ENCODE peak calls at places on chromosomes 1 and 21, in five cellular contexts. One of them, this sample, is unnamed.

GRCh38 chr21:17612023-17612564 is 607 bp downstream of the BTG3 start:
- DNase-seq in GM12878: no peak
- DNase-seq in stomach: peak
- DNase-seq in GM12891: no peak
- DNase-seq in GM12892: no peak
- DNase-seq in this sample: peak

GRCh38 chr1:69203166-69203565 is 364.6 kb upstream of the LRRC7 start:
- DNase-seq in GM12892: no peak
- DNase-seq in GM12878: no peak
- DNase-seq in GM12891: no peak
- DNase-seq in stomach: no peak
- DNase-seq in this sample: no peak

GRCh38 chr1:89259283-89259971 is 13.2 kb downstream of the GBP5 start:
- DNase-seq in stomach: no peak
- DNase-seq in GM12878: no peak
- DNase-seq in GM12891: no peak
- DNase-seq in GM12892: no peak
- DNase-seq in this sample: no peak

GRCh38 chr1:42006836-42007235 is 88.1 kb upstream of the HIVEP3 start:
- DNase-seq in GM12892: no peak
- DNase-seq in GM12891: no peak
- DNase-seq in GM12878: no peak
- DNase-seq in stomach: no peak
- DNase-seq in this sample: no peak

GRCh38 chr1:41006942-41007865 is 14.3 kb downstream of the SLFNL1 start:
- DNase-seq in GM12891: no peak
- DNase-seq in stomach: no peak
- DNase-seq in GM12878: no peak
- DNase-seq in GM12892: no peak
- DNase-seq in this sample: no peak

GRCh38 chr1:56715161-56715560 is 70.0 kb downstream of the PRKAA2 start:
- DNase-seq in stomach: no peak
- DNase-seq in GM12891: no peak
- DNase-seq in GM12878: no peak
- DNase-seq in GM12892: no peak
- DNase-seq in this sample: no peak

GRCh38 chr1:208245185-208245705 is 1.1 kb upstream of the PLXNA2 start:
- DNase-seq in GM12878: peak
- DNase-seq in GM12891: peak
- DNase-seq in GM12892: peak
- DNase-seq in stomach: peak
- DNase-seq in this sample: peak

GRCh38 chr21:31780944-31781343 is 49.0 kb upstream of the SCAF4 start:
- DNase-seq in GM12878: no peak
- DNase-seq in GM12892: no peak
- DNase-seq in GM12891: no peak
- DNase-seq in stomach: no peak
- DNase-seq in this sample: no peak

GRCh38 chr1:171983584-171983983 is 142.3 kb downstream of the DNM3 start:
- DNase-seq in GM12892: no peak
- DNase-seq in stomach: no peak
- DNase-seq in GM12878: no peak
- DNase-seq in GM12891: no peak
- DNase-seq in this sample: no peak

GRCh38 chr1:46747683-46748288 is 28.9 kb upstream of the EFCAB14 start:
- DNase-seq in GM12892: no peak
- DNase-seq in stomach: peak
- DNase-seq in GM12878: no peak
- DNase-seq in GM12891: no peak
- DNase-seq in this sample: peak

GRCh38 chr1:30886710-30887428 is 21.7 kb downstream of the SDC3 start:
- DNase-seq in GM12891: no peak
- DNase-seq in stomach: no peak
- DNase-seq in GM12892: no peak
- DNase-seq in GM12878: no peak
- DNase-seq in this sample: no peak

GRCh38 chr1:114522264-114522575 is 11.2 kb upstream of the TRIM33 start:
- DNase-seq in GM12878: no peak
- DNase-seq in GM12891: no peak
- DNase-seq in stomach: no peak
- DNase-seq in GM12892: no peak
- DNase-seq in this sample: no peak

GRCh38 chr21:45575993-45576837 is 34.0 kb upstream of the SLC19A1 start:
- DNase-seq in stomach: no peak
- DNase-seq in GM12878: no peak
- DNase-seq in GM12891: no peak
- DNase-seq in GM12892: no peak
- DNase-seq in this sample: peak
- TF ChIP-seq POLR2AphosphoS5 in stomach: no peak
- TF ChIP-seq POLR2AphosphoS5 in GM12878: no peak
- TF ChIP-seq POLR2AphosphoS5 in GM12891: no peak
- TF ChIP-seq POLR2AphosphoS5 in GM12892: no peak
- TF ChIP-seq POLR2AphosphoS5 in this sample: no peak

GRCh38 chr1:183931646-183932271 is 105.8 kb downstream of the COLGALT2 start:
- DNase-seq in GM12892: no peak
- DNase-seq in GM12891: no peak
- DNase-seq in GM12878: no peak
- DNase-seq in stomach: no peak
- DNase-seq in this sample: no peak

GRCh38 chr1:183936009-183936408 is 101.5 kb downstream of the COLGALT2 start:
- DNase-seq in GM12878: no peak
- DNase-seq in GM12891: no peak
- DNase-seq in GM12892: no peak
- DNase-seq in stomach: no peak
- DNase-seq in this sample: no peak

GRCh38 chr1:183934284-183934683 is 103.2 kb downstream of the COLGALT2 start:
- DNase-seq in GM12878: no peak
- DNase-seq in GM12891: no peak
- DNase-seq in GM12892: no peak
- DNase-seq in stomach: no peak
- DNase-seq in this sample: no peak

GRCh38 chr1:183932412-183932811 is 105.1 kb downstream of the COLGALT2 start:
- DNase-seq in GM12892: no peak
- DNase-seq in stomach: peak
- DNase-seq in GM12878: no peak
- DNase-seq in GM12891: no peak
- DNase-seq in this sample: no peak

DNA sequence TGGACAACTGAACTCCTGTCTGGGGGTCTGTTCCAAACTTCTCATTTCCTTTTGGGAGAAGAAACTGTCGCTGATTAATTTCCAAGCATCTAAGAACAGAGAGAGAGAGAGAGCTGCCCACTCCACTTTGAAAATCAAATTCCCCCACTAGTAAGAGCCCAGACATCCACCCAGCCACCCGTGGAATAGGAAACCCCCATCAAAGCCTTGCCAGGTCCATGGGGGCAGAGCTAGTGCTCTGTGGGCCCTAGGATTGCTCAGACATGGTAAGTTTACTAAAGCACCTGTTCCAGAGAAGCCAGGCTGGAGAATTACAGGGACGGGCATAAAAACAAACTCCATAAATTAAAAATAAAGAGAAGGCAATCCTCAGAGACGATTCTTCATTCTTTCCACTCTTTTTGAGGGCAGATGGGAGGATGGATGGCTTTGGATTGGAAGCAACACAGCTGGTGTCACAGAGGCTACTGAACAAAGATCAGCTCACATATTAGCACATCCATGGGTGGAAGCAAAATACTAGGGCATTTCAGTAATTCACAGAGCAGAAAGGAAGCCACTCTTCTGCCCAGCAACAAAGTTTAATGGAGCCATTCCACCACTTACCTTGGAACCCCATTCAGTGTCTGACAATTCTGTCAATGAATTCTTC is 103.9 kb downstream of the COLGALT2 start:
- DNase-seq in GM12891: no peak
- DNase-seq in GM12878: no peak
- DNase-seq in stomach: no peak
- DNase-seq in GM12892: no peak
- DNase-seq in this sample: no peak
- TF ChIP-seq POLR2AphosphoS5 in GM12891: no peak
- TF ChIP-seq POLR2AphosphoS5 in GM12878: no peak
- TF ChIP-seq POLR2AphosphoS5 in stomach: no peak
- TF ChIP-seq POLR2AphosphoS5 in GM12892: no peak
- TF ChIP-seq POLR2AphosphoS5 in this sample: no peak

DNA sequence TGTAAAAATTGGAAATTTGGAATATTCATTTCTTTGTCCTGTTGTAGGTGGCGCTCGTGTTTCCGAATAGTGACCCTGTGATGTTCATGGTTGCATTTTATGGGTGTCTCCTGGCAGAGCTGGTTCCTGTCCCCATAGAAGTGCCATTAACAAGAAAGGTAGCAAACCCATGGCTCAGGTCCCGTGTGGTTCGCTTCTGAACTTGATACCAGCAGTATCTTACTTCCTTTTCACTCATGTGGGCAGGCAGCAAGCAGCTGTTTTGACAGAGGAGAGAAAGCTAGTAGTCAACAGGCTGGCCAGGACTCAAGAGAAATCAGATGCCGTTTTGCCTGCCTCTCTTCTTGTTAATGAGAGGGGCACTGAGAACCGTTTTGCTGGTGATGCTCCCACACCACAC is 72.8 kb downstream of the S100B start:
- DNase-seq in GM12878: no peak
- DNase-seq in GM12891: no peak
- DNase-seq in stomach: no peak
- DNase-seq in GM12892: no peak
- DNase-seq in this sample: no peak
- TF ChIP-seq POLR2AphosphoS5 in GM12878: no peak
- TF ChIP-seq POLR2AphosphoS5 in GM12891: no peak
- TF ChIP-seq POLR2AphosphoS5 in stomach: no peak
- TF ChIP-seq POLR2AphosphoS5 in GM12892: no peak
- TF ChIP-seq POLR2AphosphoS5 in this sample: no peak

GRCh38 chr1:36160388-36160948 is 4.5 kb downstream of the MAP7D1 start:
- DNase-seq in GM12878: no peak
- DNase-seq in GM12892: no peak
- DNase-seq in stomach: no peak
- DNase-seq in GM12891: no peak
- DNase-seq in this sample: no peak

GRCh38 chr1:36159614-36160387 is 3.8 kb downstream of the MAP7D1 start:
- DNase-seq in stomach: no peak
- DNase-seq in GM12878: no peak
- DNase-seq in GM12891: no peak
- DNase-seq in GM12892: no peak
- DNase-seq in this sample: no peak

GRCh38 chr1:36161656-36162531 is 5.9 kb downstream of the MAP7D1 start:
- DNase-seq in GM12878: no peak
- DNase-seq in GM12892: no peak
- DNase-seq in stomach: peak
- DNase-seq in GM12891: no peak
- DNase-seq in this sample: peak

GRCh38 chr1:36162680-36163079 is 6.7 kb downstream of the MAP7D1 start:
- DNase-seq in GM12891: no peak
- DNase-seq in GM12878: no peak
- DNase-seq in GM12892: no peak
- DNase-seq in stomach: no peak
- DNase-seq in this sample: no peak

DNA sequence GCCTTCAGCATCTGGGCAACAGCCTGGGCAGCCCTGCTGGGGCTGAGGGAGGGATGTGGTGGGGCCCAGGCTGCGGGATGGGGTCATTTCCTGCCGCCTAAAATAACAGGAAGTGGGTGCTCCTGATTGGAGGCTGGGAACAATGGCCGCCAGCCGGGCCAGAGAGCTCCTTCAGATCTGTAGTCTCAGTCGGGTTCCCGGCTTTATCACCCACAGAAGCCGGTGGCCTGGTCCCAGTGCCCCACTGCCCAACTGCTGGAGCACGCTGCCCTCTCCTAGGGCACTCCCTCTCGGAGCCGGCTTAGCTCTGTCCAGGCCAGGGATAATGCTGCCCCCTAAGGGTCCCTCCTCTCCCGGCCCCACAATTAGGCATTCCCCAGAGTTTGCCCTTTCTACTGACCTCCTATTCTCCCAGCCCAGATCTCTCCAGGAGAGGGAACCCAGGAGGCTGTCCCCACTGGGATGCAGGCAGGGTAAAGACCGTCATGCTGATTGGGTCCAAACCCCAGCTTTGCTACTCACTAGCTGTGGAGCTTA is 5.1 kb downstream of the MAP7D1 start:
- DNase-seq in stomach: peak
- DNase-seq in GM12892: peak
- DNase-seq in GM12891: no peak
- DNase-seq in GM12878: no peak
- DNase-seq in this sample: peak
- TF ChIP-seq POLR2AphosphoS5 in stomach: peak
- TF ChIP-seq POLR2AphosphoS5 in GM12892: peak
- TF ChIP-seq POLR2AphosphoS5 in GM12891: peak
- TF ChIP-seq POLR2AphosphoS5 in GM12878: peak
- TF ChIP-seq POLR2AphosphoS5 in this sample: peak

GRCh38 chr1:8939362-8939995 is 6.2 kb upstream of the CA6 start:
- DNase-seq in GM12891: no peak
- DNase-seq in GM12892: no peak
- DNase-seq in stomach: no peak
- DNase-seq in GM12878: no peak
- DNase-seq in this sample: no peak

GRCh38 chr1:8937701-8938100 is 8.0 kb upstream of the CA6 start:
- DNase-seq in stomach: no peak
- DNase-seq in GM12878: no peak
- DNase-seq in GM12892: no peak
- DNase-seq in GM12891: no peak
- DNase-seq in this sample: no peak

GRCh38 chr1:8943516-8943896 is 2.2 kb upstream of the CA6 start:
- DNase-seq in GM12892: no peak
- DNase-seq in GM12891: no peak
- DNase-seq in stomach: no peak
- DNase-seq in GM12878: no peak
- DNase-seq in this sample: no peak

GRCh38 chr1:8941906-8942305 is 3.8 kb upstream of the CA6 start:
- DNase-seq in GM12891: no peak
- DNase-seq in GM12892: no peak
- DNase-seq in stomach: no peak
- DNase-seq in GM12878: no peak
- DNase-seq in this sample: no peak

DNA sequence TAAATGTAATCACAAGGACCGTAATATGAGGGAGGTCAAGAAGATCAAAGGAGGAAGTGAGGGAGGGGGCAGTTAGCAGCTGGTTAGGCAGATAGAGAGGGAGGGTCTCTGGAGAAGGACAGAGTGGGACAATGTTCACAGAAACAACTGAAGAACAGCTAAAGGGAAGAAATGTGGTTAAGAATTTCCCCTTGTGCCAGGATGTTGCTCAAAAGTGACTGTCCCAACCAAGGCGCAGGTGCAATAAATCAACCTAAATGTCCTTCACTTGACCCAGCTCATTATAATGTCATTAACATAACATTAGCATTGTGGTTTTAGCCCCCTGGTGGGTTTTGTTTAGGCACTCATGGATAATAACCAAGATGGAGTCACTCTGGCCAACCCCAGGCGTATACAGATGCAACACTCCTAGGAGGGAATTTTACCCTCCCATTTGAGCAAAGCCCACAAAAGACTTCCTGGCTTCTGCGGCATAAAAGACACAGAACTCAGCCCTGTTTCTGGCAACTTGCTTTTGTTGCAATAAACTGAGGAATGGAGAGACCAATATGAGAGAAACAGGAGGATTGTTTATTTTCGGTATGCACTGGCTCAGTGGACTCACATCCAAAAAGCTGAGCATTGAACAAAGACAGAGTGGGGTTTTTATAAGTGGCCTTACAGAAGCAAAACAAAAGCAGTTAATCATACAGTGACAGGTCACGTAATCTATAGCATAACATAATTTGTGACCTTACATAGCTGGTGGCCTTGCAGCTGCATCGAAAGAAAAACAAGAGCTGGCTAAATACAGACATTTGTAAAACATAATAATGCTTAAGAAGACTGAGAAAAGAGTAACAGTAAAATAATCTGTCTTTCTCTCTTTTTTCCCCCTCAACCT is 7.2 kb upstream of the CA6 start:
- DNase-seq in GM12878: no peak
- DNase-seq in GM12891: no peak
- DNase-seq in GM12892: no peak
- DNase-seq in stomach: no peak
- DNase-seq in this sample: no peak
- TF ChIP-seq POLR2AphosphoS5 in GM12878: no peak
- TF ChIP-seq POLR2AphosphoS5 in GM12891: no peak
- TF ChIP-seq POLR2AphosphoS5 in GM12892: no peak
- TF ChIP-seq POLR2AphosphoS5 in stomach: no peak
- TF ChIP-seq POLR2AphosphoS5 in this sample: no peak